ENCODE peak calls at places on chromosome 3, in seven cellular contexts. V is body of pancreas, Q is upper lobe of right lung, I is cardiac muscle cell, T is HCT116, N is mesendoderm, R is left lung. S is an unnamed sample. For H3K4me1, the result is how much of the 10 kb centered on the place peaks cover.

GRCh38 chr3:127157181-127157828 is 35.6 kb upstream of the PRR23E start:
- DNase-seq in V (no peak), Q (peak), I (no peak), T (no peak), N (no peak), R (peak), S (no peak)

GRCh38 chr3:58117561-58118305 is 93.0 kb downstream of the DNASE1L3 start:
- DNase-seq in V (peak), Q (no peak), I (peak), T (no peak), N (peak), R (peak), S (no peak)

GRCh38 chr3:37218206-37218605 is 43.8 kb upstream of the LRRFIP2 start:
- DNase-seq in V (no peak), Q (no peak), I (no peak), T (no peak), N (no peak), R (no peak), S (no peak)

GRCh38 chr3:177977381-177978158 is 558.7 kb upstream of the KCNMB2 start:
- DNase-seq in V (no peak), Q (no peak), I (peak), T (peak), N (no peak), R (no peak), S (no peak)

GRCh38 chr3:11818033-11818432 is 28.7 kb downstream of the TAMM41 start:
- DNase-seq in V (no peak), Q (no peak), I (no peak), T (no peak), N (peak), R (no peak), S (no peak)

GRCh38 chr3:12423918-12424634 is 60.2 kb upstream of the TSEN2 start:
- DNase-seq in V (no peak), Q (no peak), I (peak), T (no peak), N (peak), R (no peak), S (no peak)

GRCh38 chr3:48504051-48504946 is at the start of gene SHISA5:
- DNase-seq in V (peak), Q (peak), I (peak), T (no peak), N (peak), R (peak), S (peak)

GRCh38 chr3:66236281-66236680 is 15.5 kb downstream of the SLC25A26 start:
- DNase-seq in V (no peak), Q (no peak), I (peak), T (peak), N (peak), R (no peak), S (no peak)

GRCh38 chr3:133408366-133408765 is 8.5 kb downstream of the BFSP2 start:
- DNase-seq in V (no peak), Q (no peak), I (no peak), T (no peak), N (no peak), R (no peak), S (no peak)

GRCh38 chr3:9966841-9967240 is 14.6 kb upstream of the PRRT3 start:
- DNase-seq in V (no peak), Q (no peak), I (no peak), T (no peak), N (no peak), R (no peak), S (no peak)

GRCh38 chr3:12139111-12139511 is 19.6 kb downstream of the TIMP4 start:
- DNase-seq in V (no peak), Q (no peak), I (peak), T (peak), N (peak), R (no peak), S (no peak)

GRCh38 chr3:118548434-118548833 is 486.2 kb downstream of the IGSF11 start:
- DNase-seq in V (no peak), Q (no peak), I (no peak), T (no peak), N (peak), R (no peak), S (no peak)

GRCh38 chr3:74751775-74752174 is 137.3 kb upstream of the CNTN3 start:
- DNase-seq in V (no peak), Q (no peak), I (no peak), T (no peak), N (no peak), R (no peak), S (no peak)

GRCh38 chr3:63800097-63800496 is 19.0 kb upstream of the C3orf49 start:
- DNase-seq in V (no peak), Q (no peak), I (no peak), T (no peak), N (no peak), R (no peak), S (no peak)

GRCh38 chr3:34678580-34678979 is 880.1 kb downstream of the PDCD6IP start:
- DNase-seq in V (no peak), Q (no peak), I (no peak), T (no peak), N (peak), R (no peak), S (no peak)

GRCh38 chr3:87167634-87168456 is 59.3 kb upstream of the CHMP2B start:
- DNase-seq in V (peak), Q (no peak), I (peak), T (peak), N (peak), R (no peak), S (no peak)

GRCh38 chr3:100269410-100270217 is 8.8 kb downstream of the TBC1D23 start:
- DNase-seq in V (no peak), Q (no peak), I (peak), T (peak), N (no peak), R (no peak), S (no peak)

GRCh38 chr3:94875149-94875548 is 812.3 kb downstream of the NSUN3 start:
- DNase-seq in V (no peak), Q (peak), I (no peak), T (no peak), N (no peak), R (no peak), S (no peak)

GRCh38 chr3:128845119-128845518 is 34.3 kb upstream of the ACAD9 start:
- DNase-seq in V (no peak), Q (no peak), I (no peak), T (no peak), N (peak), R (no peak), S (no peak)

GRCh38 chr3:197549261-197549885 is 6.4 kb downstream of the BDH1 start:
- DNase-seq in V (no peak), Q (no peak), I (no peak), T (no peak), N (no peak), R (no peak), S (no peak)

GRCh38 chr3:59133350-59133749 is 83.5 kb upstream of the CFAP20DC start:
- DNase-seq in V (no peak), Q (no peak), I (no peak), T (no peak), N (no peak), R (no peak), S (no peak)

GRCh38 chr3:191721983-191722382 is 261.0 kb downstream of the PYDC2 start:
- DNase-seq in V (peak), Q (no peak), I (no peak), T (no peak), N (no peak), R (no peak), S (no peak)

GRCh38 chr3:156723182-156723619 is 48.8 kb downstream of the TIPARP start:
- DNase-seq in V (no peak), Q (no peak), I (no peak), T (no peak), N (no peak), R (no peak), S (no peak)

GRCh38 chr3:154100556-154100955 is 20.6 kb upstream of the ARHGEF26 start:
- DNase-seq in V (no peak), Q (no peak), I (no peak), T (no peak), N (no peak), R (no peak), S (no peak)

GRCh38 chr3:194738254-194739093 is 52.8 kb downstream of the FAM43A start:
- DNase-seq in V (peak), Q (no peak), I (peak), T (peak), N (no peak), R (no peak), S (no peak)

GRCh38 chr3:138260636-138261035 is 69.0 kb downstream of the NME9 start:
- DNase-seq in V (no peak), Q (no peak), I (peak), T (no peak), N (no peak), R (no peak), S (no peak)

GRCh38 chr3:47475029-47475569 is 642 bp downstream of the SCAP start:
- DNase-seq in V (peak), Q (no peak), I (peak), T (no peak), N (no peak), R (no peak), S (no peak)

GRCh38 chr3:141561426-141562034 is 74.7 kb downstream of the RASA2 start:
- DNase-seq in V (no peak), Q (no peak), I (peak), T (peak), N (peak), R (no peak), S (peak)

GRCh38 chr3:34015204-34016142 is 217.0 kb downstream of the PDCD6IP start:
- DNase-seq in V (no peak), Q (no peak), I (peak), T (no peak), N (peak), R (no peak), S (no peak)

GRCh38 chr3:8769088-8769822 is at the start of gene OXTR:
- DNase-seq in V (peak), Q (peak), I (peak), T (no peak), N (peak), R (no peak), S (peak)

GRCh38 chr3:33901862-33902563 is 103.6 kb downstream of the PDCD6IP start:
- DNase-seq in V (no peak), Q (no peak), I (no peak), T (no peak), N (peak), R (no peak), S (no peak)

GRCh38 chr3:182165234-182165633 is 453.5 kb downstream of the SOX2 start:
- DNase-seq in V (no peak), Q (no peak), I (no peak), T (no peak), N (no peak), R (peak), S (no peak)

GRCh38 chr3:123281406-123281805 is 79.7 kb downstream of the SEC22A start:
- DNase-seq in V (no peak), Q (no peak), I (no peak), T (no peak), N (no peak), R (no peak), S (no peak)

GRCh38 chr3:40102182-40102581 is 207.3 kb upstream of the EIF1B start:
- DNase-seq in V (no peak), Q (no peak), I (no peak), T (no peak), N (no peak), R (no peak), S (no peak)

GRCh38 chr3:40096561-40097506 is 212.7 kb upstream of the EIF1B start:
- DNase-seq in V (peak), Q (no peak), I (no peak), T (no peak), N (no peak), R (no peak), S (no peak)

GRCh38 chr3:40099875-40100274 is 209.6 kb upstream of the EIF1B start:
- DNase-seq in V (no peak), Q (no peak), I (no peak), T (no peak), N (no peak), R (no peak), S (no peak)

GRCh38 chr3:40097507-40098117 is 211.9 kb upstream of the EIF1B start:
- DNase-seq in V (no peak), Q (no peak), I (no peak), T (no peak), N (no peak), R (no peak), S (no peak)
- H3K4me1 ChIP-seq in V (under half), Q (under half), I (under half), T (under half), N (under half), R (under half), S (under half)

DNA sequence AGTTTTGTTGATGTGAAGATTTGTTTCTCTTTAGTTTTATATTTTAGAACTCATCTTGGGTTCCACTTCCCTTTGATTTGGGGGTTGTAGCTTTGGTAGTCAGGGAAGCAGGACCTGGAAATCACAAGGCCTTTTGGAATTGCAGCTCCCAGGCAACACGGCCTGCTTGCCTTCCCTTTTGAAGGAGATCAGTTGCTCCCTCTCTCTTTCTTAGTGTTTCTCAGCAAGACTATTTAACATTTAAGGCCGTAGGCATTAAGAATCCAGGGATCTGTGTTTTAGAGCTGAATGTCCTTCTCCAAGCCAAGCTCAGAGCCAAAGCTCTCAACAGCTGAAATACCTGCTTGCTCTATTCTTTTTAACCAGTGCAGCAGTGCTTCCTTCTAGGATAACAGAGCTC is 310.3 kb downstream of the PTPRG start:
- DNase-seq in V (no peak), Q (no peak), I (no peak), T (no peak), N (no peak), R (no peak), S (no peak)
- H3K27ac ChIP-seq in V (no peak), Q (no peak), I (peak), T (no peak), N (no peak), R (no peak), S (no peak)

GRCh38 chr3:51962854-51963530 is 4.3 kb downstream of the PCBP4 start:
- DNase-seq in V (no peak), Q (no peak), I (no peak), T (no peak), N (no peak), R (no peak), S (no peak)

GRCh38 chr3:51966016-51966415 is 1.2 kb downstream of the PCBP4 start:
- DNase-seq in V (no peak), Q (no peak), I (no peak), T (no peak), N (no peak), R (no peak), S (no peak)

GRCh38 chr3:51963951-51964451 is 3.3 kb downstream of the PCBP4 start:
- DNase-seq in V (no peak), Q (no peak), I (no peak), T (no peak), N (no peak), R (no peak), S (no peak)

GRCh38 chr3:51966486-51966885 is 768 bp downstream of the PCBP4 start:
- DNase-seq in V (no peak), Q (no peak), I (no peak), T (no peak), N (no peak), R (no peak), S (no peak)

GRCh38 chr3:51964521-51964920 is 2.7 kb downstream of the PCBP4 start:
- DNase-seq in V (no peak), Q (no peak), I (no peak), T (no peak), N (no peak), R (no peak), S (no peak)
- H3K4me1 ChIP-seq in V (under half), Q (under half), I (under half), T (under half), N (under half), R (under half), S (under half)

GRCh38 chr3:52730681-52731080 is 24.8 kb downstream of the SPCS1 start:
- DNase-seq in V (no peak), Q (no peak), I (peak), T (no peak), N (no peak), R (no peak), S (no peak)

GRCh38 chr3:52733256-52733891 is 27.5 kb downstream of the SPCS1 start:
- DNase-seq in V (no peak), Q (no peak), I (no peak), T (no peak), N (no peak), R (no peak), S (no peak)

DNA sequence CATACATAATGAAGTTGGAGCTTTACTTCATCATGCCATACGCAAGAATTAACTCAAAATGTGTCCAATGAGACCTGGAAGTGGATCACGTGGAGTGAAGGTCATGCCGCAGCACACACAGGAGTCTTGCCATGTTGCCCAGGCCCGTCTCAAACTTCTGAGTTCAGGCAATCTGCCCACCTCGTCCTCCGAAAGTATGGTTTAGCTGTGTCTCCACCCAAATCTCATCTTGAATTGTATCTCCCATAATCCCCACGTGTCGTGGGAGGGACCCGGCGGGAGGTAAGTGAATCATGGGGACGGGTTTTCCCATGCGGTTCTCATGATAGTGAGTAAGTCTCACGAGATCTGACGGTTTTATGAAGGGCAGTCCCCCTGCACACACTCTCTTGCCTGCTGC is 25.7 kb downstream of the SPCS1 start:
- DNase-seq in V (no peak), Q (no peak), I (no peak), T (no peak), N (no peak), R (no peak), S (no peak)
- H3K27ac ChIP-seq in V (no peak), Q (no peak), I (no peak), T (no peak), N (no peak), R (no peak), S (no peak)

GRCh38 chr3:17091895-17092294 is 207.1 kb downstream of the PLCL2 start:
- DNase-seq in V (no peak), Q (no peak), I (no peak), T (no peak), N (peak), R (no peak), S (no peak)

GRCh38 chr3:17088017-17088416 is 203.3 kb downstream of the PLCL2 start:
- DNase-seq in V (no peak), Q (no peak), I (no peak), T (no peak), N (no peak), R (no peak), S (no peak)

GRCh38 chr3:17089314-17089700 is 204.6 kb downstream of the PLCL2 start:
- DNase-seq in V (no peak), Q (no peak), I (no peak), T (no peak), N (no peak), R (no peak), S (no peak)

GRCh38 chr3:17088602-17089313 is 204.0 kb downstream of the PLCL2 start:
- DNase-seq in V (no peak), Q (no peak), I (no peak), T (no peak), N (no peak), R (no peak), S (no peak)

GRCh38 chr3:17090271-17090992 is 205.7 kb downstream of the PLCL2 start:
- DNase-seq in V (no peak), Q (no peak), I (no peak), T (no peak), N (no peak), R (no peak), S (no peak)
- H3K4me1 ChIP-seq in V (under half), Q (under half), I (under half), T (under half), N (under half), R (under half), S (under half)

GRCh38 chr3:69008980-69009379 is 4.5 kb downstream of the EOGT start:
- DNase-seq in V (no peak), Q (no peak), I (no peak), T (no peak), N (peak), R (no peak), S (no peak)
- H3K27ac ChIP-seq in V (no peak), Q (peak), I (no peak), T (no peak), N (peak), R (peak), S (no peak)

GRCh38 chr3:188217681-188218080 is 63.7 kb downstream of the LPP start:
- DNase-seq in V (no peak), Q (no peak), I (no peak), T (no peak), N (no peak), R (no peak), S (no peak)
- H3K4me1 ChIP-seq in V (under half), Q (half or more), I (under half), T (under half), N (under half), R (under half), S (under half)

DNA sequence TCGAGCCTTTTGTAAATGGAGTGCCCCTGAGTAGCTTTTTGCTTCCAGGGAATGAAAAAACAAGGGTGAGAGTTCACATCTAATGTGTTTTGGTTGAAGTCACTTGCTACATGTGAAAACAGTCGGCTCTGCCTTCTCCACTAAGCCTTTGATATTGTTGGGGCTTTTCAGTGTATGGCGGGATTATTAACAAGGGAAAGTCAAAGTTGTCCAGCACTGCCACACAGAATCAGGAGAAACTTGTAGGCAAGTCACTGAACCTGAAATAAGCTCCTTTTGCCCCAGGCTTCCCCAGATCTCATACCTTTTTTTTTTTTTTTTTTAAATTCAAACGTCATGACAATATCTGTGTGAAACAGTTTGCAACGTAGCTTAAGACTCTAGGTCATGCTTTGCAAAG is 248.0 kb downstream of the FEZF2 start:
- DNase-seq in V (no peak), Q (no peak), I (no peak), T (no peak), N (no peak), R (no peak), S (no peak)
- H3K27ac ChIP-seq in V (no peak), Q (no peak), I (no peak), T (no peak), N (no peak), R (no peak), S (no peak)

S was measured in naive thymus-derived CD4-positive, alpha-beta T cell.